ENCODE peak calls at places on chromosomes 13 and 19, in six cellular contexts. One of them, this sample, is unnamed. For H3K9me3 and H3K4me1, the result is how much of the 10 kb centered on the place peaks cover.

GRCh38 chr19:14021474-14021873 is 6.5 kb upstream of the RLN3 start:
- DNase-seq in uterus: no peak
- DNase-seq in left ventricle myocardium inferior: no peak
- DNase-seq in IMR-90: no peak
- DNase-seq in GM23248: no peak
- DNase-seq in cardiac muscle cell: no peak
- DNase-seq in this sample: no peak

GRCh38 chr19:435707-436412 is 25.0 kb downstream of the SHC2 start:
- DNase-seq in uterus: no peak
- DNase-seq in left ventricle myocardium inferior: no peak
- DNase-seq in IMR-90: no peak
- DNase-seq in GM23248: no peak
- DNase-seq in cardiac muscle cell: no peak
- DNase-seq in this sample: no peak

GRCh38 chr13:76339649-76340048 is 546.6 kb downstream of the KCTD12 start:
- DNase-seq in uterus: no peak
- DNase-seq in left ventricle myocardium inferior: no peak
- DNase-seq in IMR-90: no peak
- DNase-seq in GM23248: no peak
- DNase-seq in cardiac muscle cell: no peak
- DNase-seq in this sample: no peak

GRCh38 chr19:17205237-17206140 is 9.7 kb upstream of the USE1 start:
- DNase-seq in uterus: no peak
- DNase-seq in left ventricle myocardium inferior: peak
- DNase-seq in IMR-90: peak
- DNase-seq in GM23248: peak
- DNase-seq in cardiac muscle cell: peak
- DNase-seq in this sample: peak

GRCh38 chr13:46124967-46125933 is 20.4 kb upstream of the CPB2 start:
- DNase-seq in uterus: no peak
- DNase-seq in left ventricle myocardium inferior: no peak
- DNase-seq in IMR-90: no peak
- DNase-seq in GM23248: peak
- DNase-seq in cardiac muscle cell: no peak
- DNase-seq in this sample: no peak

GRCh38 chr19:10699650-10700335 is 1.4 kb upstream of the QTRT1 start:
- DNase-seq in uterus: no peak
- DNase-seq in left ventricle myocardium inferior: no peak
- DNase-seq in IMR-90: peak
- DNase-seq in GM23248: peak
- DNase-seq in cardiac muscle cell: peak
- DNase-seq in this sample: peak

GRCh38 chr19:34925278-34925855 is 1.3 kb upstream of the ZNF30 start:
- DNase-seq in uterus: no peak
- DNase-seq in left ventricle myocardium inferior: no peak
- DNase-seq in IMR-90: no peak
- DNase-seq in GM23248: no peak
- DNase-seq in cardiac muscle cell: no peak
- DNase-seq in this sample: no peak

GRCh38 chr19:13615890-13616289 is 109.6 kb upstream of the CACNA1A start:
- DNase-seq in uterus: no peak
- DNase-seq in left ventricle myocardium inferior: no peak
- DNase-seq in IMR-90: peak
- DNase-seq in GM23248: no peak
- DNase-seq in cardiac muscle cell: no peak
- DNase-seq in this sample: no peak

GRCh38 chr13:22915442-22916082 is 265.2 kb upstream of the SGCG start:
- DNase-seq in uterus: peak
- DNase-seq in left ventricle myocardium inferior: peak
- DNase-seq in IMR-90: peak
- DNase-seq in GM23248: peak
- DNase-seq in cardiac muscle cell: peak
- DNase-seq in this sample: peak

GRCh38 chr19:54470991-54471782 is 1.9 kb downstream of the CDC42EP5 start:
- DNase-seq in uterus: no peak
- DNase-seq in left ventricle myocardium inferior: peak
- DNase-seq in IMR-90: no peak
- DNase-seq in GM23248: peak
- DNase-seq in cardiac muscle cell: no peak
- DNase-seq in this sample: no peak

DNA sequence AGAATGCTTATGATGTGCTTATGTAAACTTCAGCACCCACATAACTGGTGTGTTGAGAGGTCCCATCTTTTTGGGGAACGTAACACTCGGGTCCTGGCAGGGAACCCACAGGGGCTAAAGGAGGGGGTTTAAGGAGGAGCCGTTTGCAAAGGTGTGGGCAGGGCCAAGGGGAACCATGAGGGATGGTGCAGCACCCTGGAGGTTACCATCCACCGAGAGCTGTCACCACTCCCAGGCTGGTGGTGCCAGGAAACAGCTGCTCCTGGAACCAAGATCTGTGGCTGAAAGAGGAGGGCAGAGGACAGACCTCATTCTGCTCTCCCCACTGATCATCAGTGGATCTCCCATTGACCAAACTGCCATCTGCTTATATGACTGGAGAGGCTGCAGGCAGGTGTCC is 23.2 kb upstream of the CYP4F8 start:
- DNase-seq in uterus: no peak
- DNase-seq in left ventricle myocardium inferior: no peak
- DNase-seq in IMR-90: no peak
- DNase-seq in GM23248: no peak
- DNase-seq in cardiac muscle cell: no peak
- DNase-seq in this sample: no peak
- H3K9me3 ChIP-seq in uterus: under half
- H3K9me3 ChIP-seq in left ventricle myocardium inferior: under half
- H3K9me3 ChIP-seq in IMR-90: under half
- H3K9me3 ChIP-seq in GM23248: under half
- H3K9me3 ChIP-seq in cardiac muscle cell: under half
- H3K9me3 ChIP-seq in this sample: under half

DNA sequence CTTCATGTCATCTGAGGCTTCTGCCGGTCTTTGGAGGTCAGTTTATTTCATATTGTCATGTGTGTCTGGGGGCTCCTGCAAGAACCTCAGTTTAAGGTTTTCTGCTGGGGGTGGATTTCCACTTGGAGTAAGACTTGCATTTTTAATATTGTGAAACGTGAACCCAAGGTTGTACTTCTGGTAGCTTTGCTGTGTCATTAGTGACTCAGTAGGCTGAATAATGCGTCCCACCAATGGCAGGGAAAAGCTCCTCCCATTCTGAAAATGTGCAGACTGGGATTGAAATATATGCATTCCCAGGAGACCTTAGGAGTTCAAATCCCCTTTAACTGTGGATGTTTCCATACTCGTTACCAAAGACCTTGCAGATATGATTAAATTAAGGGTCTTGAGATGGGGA is 46.2 kb downstream of the ING1 start:
- DNase-seq in uterus: no peak
- DNase-seq in left ventricle myocardium inferior: no peak
- DNase-seq in IMR-90: peak
- DNase-seq in GM23248: peak
- DNase-seq in cardiac muscle cell: peak
- DNase-seq in this sample: no peak
- H3K4me1 ChIP-seq in uterus: under half
- H3K4me1 ChIP-seq in left ventricle myocardium inferior: under half
- H3K4me1 ChIP-seq in IMR-90: under half
- H3K4me1 ChIP-seq in GM23248: under half
- H3K4me1 ChIP-seq in cardiac muscle cell: under half
- H3K4me1 ChIP-seq in this sample: under half

GRCh38 chr19:3196064-3196932 is 10.6 kb downstream of the NCLN start:
- DNase-seq in uterus: no peak
- DNase-seq in left ventricle myocardium inferior: no peak
- DNase-seq in IMR-90: no peak
- DNase-seq in GM23248: no peak
- DNase-seq in cardiac muscle cell: no peak
- DNase-seq in this sample: no peak

GRCh38 chr19:3194703-3195087 is 9.0 kb downstream of the NCLN start:
- DNase-seq in uterus: no peak
- DNase-seq in left ventricle myocardium inferior: no peak
- DNase-seq in IMR-90: no peak
- DNase-seq in GM23248: no peak
- DNase-seq in cardiac muscle cell: no peak
- DNase-seq in this sample: no peak

GRCh38 chr19:3194063-3194702 is 8.5 kb downstream of the NCLN start:
- DNase-seq in uterus: no peak
- DNase-seq in left ventricle myocardium inferior: no peak
- DNase-seq in IMR-90: no peak
- DNase-seq in GM23248: no peak
- DNase-seq in cardiac muscle cell: no peak
- DNase-seq in this sample: no peak

GRCh38 chr19:3198901-3199700 is 13.4 kb downstream of the NCLN start:
- DNase-seq in uterus: no peak
- DNase-seq in left ventricle myocardium inferior: no peak
- DNase-seq in IMR-90: no peak
- DNase-seq in GM23248: no peak
- DNase-seq in cardiac muscle cell: no peak
- DNase-seq in this sample: no peak

GRCh38 chr19:3196933-3197205 is 11.1 kb downstream of the NCLN start:
- DNase-seq in uterus: no peak
- DNase-seq in left ventricle myocardium inferior: no peak
- DNase-seq in IMR-90: no peak
- DNase-seq in GM23248: no peak
- DNase-seq in cardiac muscle cell: no peak
- DNase-seq in this sample: no peak
- H3K9me3 ChIP-seq in uterus: under half
- H3K9me3 ChIP-seq in left ventricle myocardium inferior: under half
- H3K9me3 ChIP-seq in IMR-90: under half
- H3K9me3 ChIP-seq in GM23248: under half
- H3K9me3 ChIP-seq in cardiac muscle cell: under half
- H3K9me3 ChIP-seq in this sample: under half

DNA sequence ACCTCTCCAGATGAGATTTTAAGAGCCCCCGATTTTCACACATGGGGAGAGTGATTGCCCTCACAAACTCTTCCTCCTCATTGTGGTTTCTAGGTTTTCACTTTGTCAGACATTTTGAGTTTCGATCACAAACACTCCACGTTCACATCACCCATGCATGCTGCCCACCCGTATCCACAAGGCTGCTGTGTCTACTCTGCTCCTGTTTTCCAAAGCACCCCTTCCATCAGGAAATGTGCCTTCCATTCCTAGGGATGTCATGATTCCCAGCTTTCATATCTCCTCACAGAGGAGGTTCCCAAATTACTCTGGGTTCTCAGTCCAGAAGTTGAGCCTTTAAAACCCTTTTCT is 45.8 kb upstream of the CEACAM21 start:
- DNase-seq in uterus: no peak
- DNase-seq in left ventricle myocardium inferior: no peak
- DNase-seq in IMR-90: no peak
- DNase-seq in GM23248: no peak
- DNase-seq in cardiac muscle cell: no peak
- DNase-seq in this sample: no peak
- H3K4me1 ChIP-seq in uterus: under half
- H3K4me1 ChIP-seq in left ventricle myocardium inferior: under half
- H3K4me1 ChIP-seq in IMR-90: under half
- H3K4me1 ChIP-seq in GM23248: under half
- H3K4me1 ChIP-seq in cardiac muscle cell: under half
- H3K4me1 ChIP-seq in this sample: under half